ENCODE peak calls at places on chromosomes 5 and 9, in eight cellular contexts. One of them, this sample, is unnamed.

GRCh38 chr5:1125030-1125357 is 13.1 kb upstream of the SLC12A7 start:
- DNase-seq in M059J: peak
- DNase-seq in activated naive CD4-positive, alpha-beta T cell treated with anti-CD3 and anti-CD28 coated beads, Interleukin-2, amount 10 ng/mL, durations not matched to agents 7 days and 5 days: no peak
- DNase-seq in KG1: no peak
- DNase-seq in prostate gland: no peak
- DNase-seq in Right ventricle myocardium superior: peak
- DNase-seq in lung microvascular endothelial cell: no peak
- DNase-seq in stimulated activated CD8-positive, alpha-beta memory T cell treated with anti-CD3 and anti-CD28 coated beads, Interleukin-12 subunit alpha, Interleukin-12 subunit beta, amount 100 ng/mL, for 1 hour: no peak
- DNase-seq in this sample: no peak

GRCh38 chr5:164637931-164638521 is 1132.6 kb downstream of the MAT2B start:
- DNase-seq in prostate gland: peak
- DNase-seq in KG1: no peak
- DNase-seq in stimulated activated CD8-positive, alpha-beta memory T cell treated with anti-CD3 and anti-CD28 coated beads, Interleukin-12 subunit alpha, Interleukin-12 subunit beta, amount 100 ng/mL, for 1 hour: no peak
- DNase-seq in lung microvascular endothelial cell: no peak
- DNase-seq in M059J: no peak
- DNase-seq in activated naive CD4-positive, alpha-beta T cell treated with anti-CD3 and anti-CD28 coated beads, Interleukin-2, amount 10 ng/mL, durations not matched to agents 7 days and 5 days: no peak
- DNase-seq in Right ventricle myocardium superior: no peak
- DNase-seq in this sample: no peak

GRCh38 chr9:33791117-33791516 is 4.2 kb upstream of the PRSS3 start:
- DNase-seq in Right ventricle myocardium superior: no peak
- DNase-seq in stimulated activated CD8-positive, alpha-beta memory T cell treated with anti-CD3 and anti-CD28 coated beads, Interleukin-12 subunit alpha, Interleukin-12 subunit beta, amount 100 ng/mL, for 1 hour: no peak
- DNase-seq in lung microvascular endothelial cell: peak
- DNase-seq in M059J: peak
- DNase-seq in prostate gland: no peak
- DNase-seq in KG1: no peak
- DNase-seq in activated naive CD4-positive, alpha-beta T cell treated with anti-CD3 and anti-CD28 coated beads, Interleukin-2, amount 10 ng/mL, durations not matched to agents 7 days and 5 days: no peak
- DNase-seq in this sample: no peak

GRCh38 chr9:127810378-127811187 is 7.9 kb downstream of the FPGS start:
- DNase-seq in KG1: no peak
- DNase-seq in activated naive CD4-positive, alpha-beta T cell treated with anti-CD3 and anti-CD28 coated beads, Interleukin-2, amount 10 ng/mL, durations not matched to agents 7 days and 5 days: no peak
- DNase-seq in Right ventricle myocardium superior: no peak
- DNase-seq in stimulated activated CD8-positive, alpha-beta memory T cell treated with anti-CD3 and anti-CD28 coated beads, Interleukin-12 subunit alpha, Interleukin-12 subunit beta, amount 100 ng/mL, for 1 hour: no peak
- DNase-seq in M059J: no peak
- DNase-seq in lung microvascular endothelial cell: no peak
- DNase-seq in prostate gland: no peak
- DNase-seq in this sample: no peak

GRCh38 chr9:109914280-109915027 is 134.5 kb downstream of the PALM2AKAP2 start:
- DNase-seq in M059J: peak
- DNase-seq in prostate gland: no peak
- DNase-seq in stimulated activated CD8-positive, alpha-beta memory T cell treated with anti-CD3 and anti-CD28 coated beads, Interleukin-12 subunit alpha, Interleukin-12 subunit beta, amount 100 ng/mL, for 1 hour: no peak
- DNase-seq in lung microvascular endothelial cell: peak
- DNase-seq in Right ventricle myocardium superior: no peak
- DNase-seq in activated naive CD4-positive, alpha-beta T cell treated with anti-CD3 and anti-CD28 coated beads, Interleukin-2, amount 10 ng/mL, durations not matched to agents 7 days and 5 days: no peak
- DNase-seq in KG1: no peak
- DNase-seq in this sample: no peak

GRCh38 chr5:59351076-59351794 is 542.3 kb downstream of the PDE4D start:
- DNase-seq in stimulated activated CD8-positive, alpha-beta memory T cell treated with anti-CD3 and anti-CD28 coated beads, Interleukin-12 subunit alpha, Interleukin-12 subunit beta, amount 100 ng/mL, for 1 hour: no peak
- DNase-seq in activated naive CD4-positive, alpha-beta T cell treated with anti-CD3 and anti-CD28 coated beads, Interleukin-2, amount 10 ng/mL, durations not matched to agents 7 days and 5 days: no peak
- DNase-seq in lung microvascular endothelial cell: peak
- DNase-seq in prostate gland: no peak
- DNase-seq in M059J: no peak
- DNase-seq in Right ventricle myocardium superior: no peak
- DNase-seq in KG1: no peak
- DNase-seq in this sample: no peak

GRCh38 chr5:8034852-8035251 is 165.9 kb downstream of the MTRR start:
- DNase-seq in prostate gland: no peak
- DNase-seq in lung microvascular endothelial cell: no peak
- DNase-seq in KG1: no peak
- DNase-seq in M059J: no peak
- DNase-seq in Right ventricle myocardium superior: no peak
- DNase-seq in activated naive CD4-positive, alpha-beta T cell treated with anti-CD3 and anti-CD28 coated beads, Interleukin-2, amount 10 ng/mL, durations not matched to agents 7 days and 5 days: no peak
- DNase-seq in stimulated activated CD8-positive, alpha-beta memory T cell treated with anti-CD3 and anti-CD28 coated beads, Interleukin-12 subunit alpha, Interleukin-12 subunit beta, amount 100 ng/mL, for 1 hour: no peak
- DNase-seq in this sample: no peak

GRCh38 chr5:32343058-32343672 is 30.4 kb upstream of the MTMR12 start:
- DNase-seq in lung microvascular endothelial cell: no peak
- DNase-seq in Right ventricle myocardium superior: no peak
- DNase-seq in activated naive CD4-positive, alpha-beta T cell treated with anti-CD3 and anti-CD28 coated beads, Interleukin-2, amount 10 ng/mL, durations not matched to agents 7 days and 5 days: no peak
- DNase-seq in KG1: no peak
- DNase-seq in prostate gland: no peak
- DNase-seq in M059J: no peak
- DNase-seq in stimulated activated CD8-positive, alpha-beta memory T cell treated with anti-CD3 and anti-CD28 coated beads, Interleukin-12 subunit alpha, Interleukin-12 subunit beta, amount 100 ng/mL, for 1 hour: no peak
- DNase-seq in this sample: no peak

GRCh38 chr5:10632110-10632903 is 68.4 kb downstream of the ANKRD33B start:
- DNase-seq in activated naive CD4-positive, alpha-beta T cell treated with anti-CD3 and anti-CD28 coated beads, Interleukin-2, amount 10 ng/mL, durations not matched to agents 7 days and 5 days: no peak
- DNase-seq in prostate gland: no peak
- DNase-seq in stimulated activated CD8-positive, alpha-beta memory T cell treated with anti-CD3 and anti-CD28 coated beads, Interleukin-12 subunit alpha, Interleukin-12 subunit beta, amount 100 ng/mL, for 1 hour: no peak
- DNase-seq in lung microvascular endothelial cell: peak
- DNase-seq in KG1: no peak
- DNase-seq in Right ventricle myocardium superior: no peak
- DNase-seq in M059J: peak
- DNase-seq in this sample: peak

GRCh38 chr5:57650360-57651069 is 167.9 kb upstream of the ACTBL2 start:
- DNase-seq in Right ventricle myocardium superior: no peak
- DNase-seq in lung microvascular endothelial cell: peak
- DNase-seq in stimulated activated CD8-positive, alpha-beta memory T cell treated with anti-CD3 and anti-CD28 coated beads, Interleukin-12 subunit alpha, Interleukin-12 subunit beta, amount 100 ng/mL, for 1 hour: no peak
- DNase-seq in KG1: no peak
- DNase-seq in activated naive CD4-positive, alpha-beta T cell treated with anti-CD3 and anti-CD28 coated beads, Interleukin-2, amount 10 ng/mL, durations not matched to agents 7 days and 5 days: peak
- DNase-seq in prostate gland: peak
- DNase-seq in M059J: peak
- DNase-seq in this sample: no peak

GRCh38 chr5:54541823-54542783 is 24.5 kb downstream of the SNX18 start:
- DNase-seq in prostate gland: no peak
- DNase-seq in stimulated activated CD8-positive, alpha-beta memory T cell treated with anti-CD3 and anti-CD28 coated beads, Interleukin-12 subunit alpha, Interleukin-12 subunit beta, amount 100 ng/mL, for 1 hour: no peak
- DNase-seq in lung microvascular endothelial cell: no peak
- DNase-seq in KG1: no peak
- DNase-seq in M059J: no peak
- DNase-seq in Right ventricle myocardium superior: no peak
- DNase-seq in activated naive CD4-positive, alpha-beta T cell treated with anti-CD3 and anti-CD28 coated beads, Interleukin-2, amount 10 ng/mL, durations not matched to agents 7 days and 5 days: no peak
- DNase-seq in this sample: no peak

GRCh38 chr9:113608082-113608685 is 144.7 kb downstream of the RGS3 start:
- DNase-seq in stimulated activated CD8-positive, alpha-beta memory T cell treated with anti-CD3 and anti-CD28 coated beads, Interleukin-12 subunit alpha, Interleukin-12 subunit beta, amount 100 ng/mL, for 1 hour: no peak
- DNase-seq in prostate gland: no peak
- DNase-seq in activated naive CD4-positive, alpha-beta T cell treated with anti-CD3 and anti-CD28 coated beads, Interleukin-2, amount 10 ng/mL, durations not matched to agents 7 days and 5 days: no peak
- DNase-seq in Right ventricle myocardium superior: no peak
- DNase-seq in M059J: no peak
- DNase-seq in lung microvascular endothelial cell: no peak
- DNase-seq in KG1: no peak
- DNase-seq in this sample: no peak

GRCh38 chr9:130895038-130895437 is 1.6 kb downstream of the QRFP start:
- DNase-seq in prostate gland: no peak
- DNase-seq in Right ventricle myocardium superior: no peak
- DNase-seq in stimulated activated CD8-positive, alpha-beta memory T cell treated with anti-CD3 and anti-CD28 coated beads, Interleukin-12 subunit alpha, Interleukin-12 subunit beta, amount 100 ng/mL, for 1 hour: no peak
- DNase-seq in KG1: no peak
- DNase-seq in activated naive CD4-positive, alpha-beta T cell treated with anti-CD3 and anti-CD28 coated beads, Interleukin-2, amount 10 ng/mL, durations not matched to agents 7 days and 5 days: no peak
- DNase-seq in lung microvascular endothelial cell: no peak
- DNase-seq in M059J: no peak
- DNase-seq in this sample: no peak

GRCh38 chr5:15105799-15106393 is 234.3 kb upstream of the ANKH start:
- DNase-seq in prostate gland: peak
- DNase-seq in activated naive CD4-positive, alpha-beta T cell treated with anti-CD3 and anti-CD28 coated beads, Interleukin-2, amount 10 ng/mL, durations not matched to agents 7 days and 5 days: peak
- DNase-seq in lung microvascular endothelial cell: peak
- DNase-seq in KG1: peak
- DNase-seq in M059J: peak
- DNase-seq in Right ventricle myocardium superior: no peak
- DNase-seq in stimulated activated CD8-positive, alpha-beta memory T cell treated with anti-CD3 and anti-CD28 coated beads, Interleukin-12 subunit alpha, Interleukin-12 subunit beta, amount 100 ng/mL, for 1 hour: no peak
- DNase-seq in this sample: no peak

GRCh38 chr5:72125931-72126620 is 18.8 kb downstream of the MAP1B start:
- DNase-seq in lung microvascular endothelial cell: no peak
- DNase-seq in M059J: peak
- DNase-seq in Right ventricle myocardium superior: no peak
- DNase-seq in stimulated activated CD8-positive, alpha-beta memory T cell treated with anti-CD3 and anti-CD28 coated beads, Interleukin-12 subunit alpha, Interleukin-12 subunit beta, amount 100 ng/mL, for 1 hour: no peak
- DNase-seq in prostate gland: no peak
- DNase-seq in activated naive CD4-positive, alpha-beta T cell treated with anti-CD3 and anti-CD28 coated beads, Interleukin-2, amount 10 ng/mL, durations not matched to agents 7 days and 5 days: no peak
- DNase-seq in KG1: no peak
- DNase-seq in this sample: no peak

GRCh38 chr9:129826759-129827158 is 2.8 kb upstream of the TOR1A start:
- DNase-seq in lung microvascular endothelial cell: no peak
- DNase-seq in activated naive CD4-positive, alpha-beta T cell treated with anti-CD3 and anti-CD28 coated beads, Interleukin-2, amount 10 ng/mL, durations not matched to agents 7 days and 5 days: no peak
- DNase-seq in prostate gland: no peak
- DNase-seq in M059J: no peak
- DNase-seq in KG1: no peak
- DNase-seq in Right ventricle myocardium superior: no peak
- DNase-seq in stimulated activated CD8-positive, alpha-beta memory T cell treated with anti-CD3 and anti-CD28 coated beads, Interleukin-12 subunit alpha, Interleukin-12 subunit beta, amount 100 ng/mL, for 1 hour: no peak
- DNase-seq in this sample: no peak

GRCh38 chr5:134784946-134785620 is 26.5 kb downstream of the DDX46 start:
- DNase-seq in Right ventricle myocardium superior: no peak
- DNase-seq in activated naive CD4-positive, alpha-beta T cell treated with anti-CD3 and anti-CD28 coated beads, Interleukin-2, amount 10 ng/mL, durations not matched to agents 7 days and 5 days: no peak
- DNase-seq in KG1: no peak
- DNase-seq in prostate gland: no peak
- DNase-seq in stimulated activated CD8-positive, alpha-beta memory T cell treated with anti-CD3 and anti-CD28 coated beads, Interleukin-12 subunit alpha, Interleukin-12 subunit beta, amount 100 ng/mL, for 1 hour: no peak
- DNase-seq in lung microvascular endothelial cell: peak
- DNase-seq in M059J: peak
- DNase-seq in this sample: no peak

GRCh38 chr5:98768160-98769005 is 5.1 kb upstream of the RGMB start:
- DNase-seq in M059J: peak
- DNase-seq in activated naive CD4-positive, alpha-beta T cell treated with anti-CD3 and anti-CD28 coated beads, Interleukin-2, amount 10 ng/mL, durations not matched to agents 7 days and 5 days: peak
- DNase-seq in KG1: no peak
- DNase-seq in Right ventricle myocardium superior: no peak
- DNase-seq in stimulated activated CD8-positive, alpha-beta memory T cell treated with anti-CD3 and anti-CD28 coated beads, Interleukin-12 subunit alpha, Interleukin-12 subunit beta, amount 100 ng/mL, for 1 hour: no peak
- DNase-seq in prostate gland: no peak
- DNase-seq in lung microvascular endothelial cell: peak
- DNase-seq in this sample: peak

GRCh38 chr5:113866763-113867162 is 353.3 kb downstream of the YTHDC2 start:
- DNase-seq in activated naive CD4-positive, alpha-beta T cell treated with anti-CD3 and anti-CD28 coated beads, Interleukin-2, amount 10 ng/mL, durations not matched to agents 7 days and 5 days: no peak
- DNase-seq in KG1: no peak
- DNase-seq in lung microvascular endothelial cell: no peak
- DNase-seq in Right ventricle myocardium superior: no peak
- DNase-seq in M059J: no peak
- DNase-seq in stimulated activated CD8-positive, alpha-beta memory T cell treated with anti-CD3 and anti-CD28 coated beads, Interleukin-12 subunit alpha, Interleukin-12 subunit beta, amount 100 ng/mL, for 1 hour: no peak
- DNase-seq in prostate gland: no peak
- DNase-seq in this sample: no peak

GRCh38 chr9:15295761-15296405 is 11.1 kb downstream of the TTC39B start:
- DNase-seq in activated naive CD4-positive, alpha-beta T cell treated with anti-CD3 and anti-CD28 coated beads, Interleukin-2, amount 10 ng/mL, durations not matched to agents 7 days and 5 days: peak
- DNase-seq in prostate gland: no peak
- DNase-seq in lung microvascular endothelial cell: peak
- DNase-seq in M059J: peak
- DNase-seq in KG1: peak
- DNase-seq in Right ventricle myocardium superior: no peak
- DNase-seq in stimulated activated CD8-positive, alpha-beta memory T cell treated with anti-CD3 and anti-CD28 coated beads, Interleukin-12 subunit alpha, Interleukin-12 subunit beta, amount 100 ng/mL, for 1 hour: no peak
- DNase-seq in this sample: no peak

GRCh38 chr9:70451765-70452164 is 37.3 kb upstream of the KLF9 start:
- DNase-seq in M059J: no peak
- DNase-seq in prostate gland: no peak
- DNase-seq in Right ventricle myocardium superior: no peak
- DNase-seq in activated naive CD4-positive, alpha-beta T cell treated with anti-CD3 and anti-CD28 coated beads, Interleukin-2, amount 10 ng/mL, durations not matched to agents 7 days and 5 days: no peak
- DNase-seq in KG1: no peak
- DNase-seq in lung microvascular endothelial cell: no peak
- DNase-seq in stimulated activated CD8-positive, alpha-beta memory T cell treated with anti-CD3 and anti-CD28 coated beads, Interleukin-12 subunit alpha, Interleukin-12 subunit beta, amount 100 ng/mL, for 1 hour: no peak
- DNase-seq in this sample: no peak

GRCh38 chr5:109529520-109529919 is 119.7 kb upstream of the PJA2 start:
- DNase-seq in activated naive CD4-positive, alpha-beta T cell treated with anti-CD3 and anti-CD28 coated beads, Interleukin-2, amount 10 ng/mL, durations not matched to agents 7 days and 5 days: no peak
- DNase-seq in prostate gland: peak
- DNase-seq in lung microvascular endothelial cell: peak
- DNase-seq in Right ventricle myocardium superior: peak
- DNase-seq in stimulated activated CD8-positive, alpha-beta memory T cell treated with anti-CD3 and anti-CD28 coated beads, Interleukin-12 subunit alpha, Interleukin-12 subunit beta, amount 100 ng/mL, for 1 hour: no peak
- DNase-seq in M059J: peak
- DNase-seq in KG1: no peak
- DNase-seq in this sample: no peak

GRCh38 chr9:92522983-92523970 is 12.5 kb downstream of the ECM2 start:
- DNase-seq in KG1: no peak
- DNase-seq in lung microvascular endothelial cell: no peak
- DNase-seq in prostate gland: no peak
- DNase-seq in Right ventricle myocardium superior: no peak
- DNase-seq in stimulated activated CD8-positive, alpha-beta memory T cell treated with anti-CD3 and anti-CD28 coated beads, Interleukin-12 subunit alpha, Interleukin-12 subunit beta, amount 100 ng/mL, for 1 hour: no peak
- DNase-seq in activated naive CD4-positive, alpha-beta T cell treated with anti-CD3 and anti-CD28 coated beads, Interleukin-2, amount 10 ng/mL, durations not matched to agents 7 days and 5 days: no peak
- DNase-seq in M059J: peak
- DNase-seq in this sample: no peak

GRCh38 chr5:169142264-169142970 is 158.5 kb downstream of the SLIT3 start:
- DNase-seq in Right ventricle myocardium superior: peak
- DNase-seq in stimulated activated CD8-positive, alpha-beta memory T cell treated with anti-CD3 and anti-CD28 coated beads, Interleukin-12 subunit alpha, Interleukin-12 subunit beta, amount 100 ng/mL, for 1 hour: no peak
- DNase-seq in M059J: peak
- DNase-seq in prostate gland: peak
- DNase-seq in lung microvascular endothelial cell: no peak
- DNase-seq in activated naive CD4-positive, alpha-beta T cell treated with anti-CD3 and anti-CD28 coated beads, Interleukin-2, amount 10 ng/mL, durations not matched to agents 7 days and 5 days: no peak
- DNase-seq in KG1: no peak
- DNase-seq in this sample: no peak

This sample was measured in activated effector memory CD4-positive, alpha-beta T cell treated with anti-CD3 and anti-CD28 coated beads, Interleukin-2, amount 50 U/mL, for 16 hours.